ENCODE peak calls at places on chromosomes 5 and 9, in ten cellular contexts. Q is uterus; P is lower lobe of right lung; M is GM23248; N is testis; V is CD4-positive, CD25-positive, alpha-beta regulatory T cell; R is mesendoderm; C is A549; W is stomach; U is SJSA1. X is an unnamed sample. For H3K4me1, the result is how much of the 10 kb centered on the place peaks cover.

GRCh38 chr9:4746278-4746677 is 5.3 kb upstream of the AK3 start:
- DNase-seq in Q (no peak), P (no peak), M (no peak), N (no peak), V (no peak), R (no peak), C (no peak), W (no peak), U (no peak), X (no peak)

GRCh38 chr5:80411589-80412219 is 3.8 kb downstream of the ZFYVE16 start:
- DNase-seq in Q (no peak), P (no peak), M (peak), N (no peak), V (no peak), R (no peak), C (no peak), W (no peak), U (no peak), X (no peak)

GRCh38 chr5:116771466-116772151 is 197.0 kb upstream of the SEMA6A start:
- DNase-seq in Q (no peak), P (no peak), M (no peak), N (no peak), V (no peak), R (no peak), C (no peak), W (no peak), U (peak), X (no peak)

GRCh38 chr5:72511371-72512178 is 4.4 kb upstream of the ZNF366 start:
- DNase-seq in Q (no peak), P (no peak), M (peak), N (no peak), V (no peak), R (no peak), C (no peak), W (no peak), U (peak), X (no peak)

GRCh38 chr9:114240216-114240615 is 82.7 kb upstream of the ORM1 start:
- DNase-seq in Q (no peak), P (no peak), M (no peak), N (no peak), V (no peak), R (no peak), C (no peak), W (no peak), U (no peak), X (no peak)

GRCh38 chr9:126805546-126806262 is 864 bp downstream of the ZBTB43 start:
- DNase-seq in Q (no peak), P (peak), M (peak), N (peak), V (peak), R (peak), C (peak), W (peak), U (peak), X (peak)

GRCh38 chr9:113375057-113376023 is 1.4 kb downstream of the HDHD3 start:
- DNase-seq in Q (no peak), P (no peak), M (peak), N (no peak), V (no peak), R (no peak), C (peak), W (peak), U (no peak), X (no peak)

GRCh38 chr5:164051745-164052144 is 546.3 kb downstream of the MAT2B start:
- DNase-seq in Q (no peak), P (no peak), M (no peak), N (no peak), V (no peak), R (no peak), C (no peak), W (no peak), U (peak), X (no peak)

GRCh38 chr5:93257616-93258015 is 323.4 kb downstream of the NR2F1-AS1 start:
- DNase-seq in Q (no peak), P (no peak), M (peak), N (no peak), V (no peak), R (no peak), C (no peak), W (no peak), U (no peak), X (no peak)

GRCh38 chr5:81010636-81011035 is 50.5 kb downstream of the RASGRF2 start:
- DNase-seq in Q (no peak), P (no peak), M (no peak), N (no peak), V (no peak), R (no peak), C (no peak), W (no peak), U (peak), X (no peak)

GRCh38 chr5:138900281-138900965 is 25.3 kb upstream of the LRRTM2 start:
- DNase-seq in Q (no peak), P (no peak), M (peak), N (no peak), V (no peak), R (no peak), C (no peak), W (no peak), U (peak), X (no peak)

GRCh38 chr5:9339206-9339818 is 206.6 kb downstream of the SEMA5A start:
- DNase-seq in Q (no peak), P (no peak), M (no peak), N (peak), V (no peak), R (peak), C (peak), W (no peak), U (no peak), X (no peak)

GRCh38 chr9:107635137-107635802 is 145.7 kb upstream of the KLF4 start:
- DNase-seq in Q (no peak), P (no peak), M (peak), N (no peak), V (no peak), R (no peak), C (no peak), W (no peak), U (no peak), X (no peak)

GRCh38 chr9:113589890-113590289 is 126.4 kb downstream of the RGS3 start:
- DNase-seq in Q (no peak), P (peak), M (peak), N (no peak), V (no peak), R (peak), C (peak), W (no peak), U (no peak), X (peak)

GRCh38 chr5:42855811-42856210 is 44.1 kb upstream of the SELENOP start:
- DNase-seq in Q (no peak), P (no peak), M (no peak), N (no peak), V (no peak), R (no peak), C (no peak), W (no peak), U (no peak), X (no peak)

GRCh38 chr5:60959156-60959555 is 14.2 kb downstream of the NDUFAF2 start:
- DNase-seq in Q (no peak), P (no peak), M (peak), N (no peak), V (peak), R (no peak), C (peak), W (no peak), U (no peak), X (no peak)

GRCh38 chr9:135065151-135065550 is 22.3 kb upstream of the OLFM1 start:
- DNase-seq in Q (no peak), P (peak), M (no peak), N (peak), V (no peak), R (no peak), C (no peak), W (peak), U (no peak), X (no peak)

GRCh38 chr5:84249918-84250635 is 134.6 kb downstream of the EDIL3 start:
- DNase-seq in Q (no peak), P (no peak), M (peak), N (no peak), V (no peak), R (peak), C (peak), W (no peak), U (peak), X (no peak)

GRCh38 chr5:94785111-94785510 is 166.6 kb downstream of the SLF1 start:
- DNase-seq in Q (no peak), P (no peak), M (peak), N (no peak), V (no peak), R (peak), C (no peak), W (no peak), U (no peak), X (no peak)

GRCh38 chr5:108801776-108802175 is 54.1 kb downstream of the FER start:
- DNase-seq in Q (no peak), P (no peak), M (peak), N (no peak), V (no peak), R (no peak), C (peak), W (no peak), U (peak), X (no peak)

GRCh38 chr9:77472646-77473045 is 175.5 kb downstream of the GNA14 start:
- DNase-seq in Q (no peak), P (no peak), M (no peak), N (no peak), V (no peak), R (no peak), C (no peak), W (no peak), U (no peak), X (no peak)

GRCh38 chr5:1048861-1049838 is 40.5 kb downstream of the NKD2 start:
- DNase-seq in Q (no peak), P (peak), M (no peak), N (no peak), V (no peak), R (no peak), C (no peak), W (no peak), U (no peak), X (no peak)

GRCh38 chr5:9789818-9790217 is 159.7 kb upstream of the TAS2R1 start:
- DNase-seq in Q (no peak), P (no peak), M (no peak), N (no peak), V (no peak), R (no peak), C (no peak), W (no peak), U (no peak), X (no peak)

GRCh38 chr5:79436821-79437220 is 77.1 kb downstream of the HOMER1 start:
- DNase-seq in Q (no peak), P (no peak), M (peak), N (no peak), V (no peak), R (no peak), C (no peak), W (no peak), U (no peak), X (no peak)

GRCh38 chr9:36999728-37000333 is 34.2 kb downstream of the PAX5 start:
- DNase-seq in Q (no peak), P (no peak), M (no peak), N (no peak), V (no peak), R (peak), C (no peak), W (no peak), U (no peak), X (no peak)

GRCh38 chr9:36993933-36994764 is 39.9 kb downstream of the PAX5 start:
- DNase-seq in Q (no peak), P (no peak), M (no peak), N (no peak), V (no peak), R (no peak), C (no peak), W (no peak), U (no peak), X (no peak)

GRCh38 chr9:36995927-36996471 is 38.1 kb downstream of the PAX5 start:
- DNase-seq in Q (no peak), P (no peak), M (peak), N (peak), V (peak), R (peak), C (peak), W (peak), U (peak), X (peak)

GRCh38 chr9:36996677-36997076 is 37.4 kb downstream of the PAX5 start:
- DNase-seq in Q (no peak), P (no peak), M (no peak), N (no peak), V (no peak), R (no peak), C (no peak), W (no peak), U (no peak), X (no peak)

GRCh38 chr9:36997414-36997813 is 36.7 kb downstream of the PAX5 start:
- DNase-seq in Q (no peak), P (no peak), M (peak), N (no peak), V (no peak), R (peak), C (no peak), W (no peak), U (no peak), X (no peak)
- H3K4me1 ChIP-seq in Q (under half), P (under half), M (under half), N (under half), V (under half), R (under half), C (under half), W (under half), U (under half), X (under half)

DNA sequence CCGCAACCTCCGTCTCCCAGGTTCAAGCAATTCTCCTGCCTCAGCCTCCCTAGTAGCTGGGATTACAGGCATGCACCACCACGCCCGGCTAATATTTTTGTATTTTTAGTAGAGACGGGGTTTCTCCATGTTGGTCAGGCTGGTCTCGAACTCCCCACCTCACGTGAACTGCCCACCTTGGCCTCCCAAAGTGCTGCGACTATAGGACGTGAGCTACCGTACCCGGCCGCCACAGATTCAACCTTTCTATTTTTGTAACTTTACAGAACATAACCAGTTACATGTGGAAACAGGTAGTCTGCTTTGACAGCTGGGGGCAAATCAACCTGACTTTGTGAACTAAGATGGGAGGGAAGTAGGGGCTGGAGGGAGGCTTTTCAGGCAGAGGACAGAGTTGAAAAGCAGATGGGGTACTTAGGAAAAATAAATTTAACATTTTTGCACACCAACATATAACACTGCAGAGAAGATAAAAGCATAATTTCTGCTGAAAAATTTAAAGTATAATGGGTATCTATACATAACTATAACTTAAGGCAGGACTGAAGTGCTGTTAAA is 5.2 kb downstream of the RPL37 start:
- DNase-seq in Q (no peak), P (no peak), M (no peak), N (no peak), V (no peak), R (no peak), C (no peak), W (no peak), U (no peak), X (no peak)
- H3K27ac ChIP-seq in Q (no peak), P (no peak), M (no peak), N (no peak), V (no peak), R (no peak), C (no peak), W (no peak), U (no peak), X (no peak)

DNA sequence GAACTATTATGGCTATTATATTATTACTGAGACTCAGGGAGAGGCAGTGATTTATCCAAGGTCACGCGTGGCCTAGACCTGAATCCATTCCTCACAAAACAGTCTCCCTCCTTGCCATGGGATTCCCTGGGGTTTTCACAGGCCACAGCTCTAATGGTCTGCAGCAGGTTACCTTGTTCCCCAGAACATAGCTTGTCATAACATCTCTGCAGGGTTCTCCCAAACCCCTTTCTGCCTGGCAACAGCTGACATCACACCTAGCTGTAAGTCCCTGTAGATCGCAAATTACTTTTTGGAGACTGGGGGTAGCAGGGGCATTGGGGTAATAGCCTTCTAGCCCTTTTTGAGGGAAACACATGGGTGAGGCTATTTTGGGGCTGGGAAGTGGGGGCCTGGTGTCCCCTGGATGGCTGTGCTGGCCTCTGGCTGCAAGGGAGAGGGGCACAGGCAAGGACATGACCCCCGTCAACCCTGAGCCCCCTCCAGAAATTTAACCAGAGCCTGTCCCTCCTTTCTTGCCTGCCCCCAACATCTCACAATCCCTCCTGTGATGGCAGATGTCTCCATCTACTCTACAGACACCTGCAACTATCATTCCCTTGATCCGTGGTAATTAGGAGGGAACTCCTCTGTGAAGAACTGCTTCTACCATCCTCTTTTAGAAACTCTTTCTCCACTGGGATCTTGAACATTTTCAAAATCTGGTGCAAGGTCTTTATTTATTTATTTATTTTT is 1.3 kb downstream of the CD74 start:
- DNase-seq in Q (no peak), P (peak), M (peak), N (peak), V (peak), R (peak), C (no peak), W (peak), U (no peak), X (peak)
- H3K4me3 ChIP-seq in Q (peak), P (peak), M (no peak), N (peak), V (peak), R (no peak), C (no peak), W (peak), U (no peak), X (peak)

GRCh38 chr9:122366074-122366672 is 4.7 kb upstream of the PTGS1 start:
- DNase-seq in Q (no peak), P (no peak), M (no peak), N (no peak), V (no peak), R (no peak), C (no peak), W (no peak), U (no peak), X (no peak)

GRCh38 chr9:122370303-122370702 is 521 bp upstream of the PTGS1 start:
- DNase-seq in Q (no peak), P (peak), M (no peak), N (no peak), V (no peak), R (no peak), C (no peak), W (no peak), U (no peak), X (no peak)

GRCh38 chr9:122368642-122369041 is 2.2 kb upstream of the PTGS1 start:
- DNase-seq in Q (no peak), P (no peak), M (no peak), N (no peak), V (no peak), R (no peak), C (no peak), W (no peak), U (no peak), X (no peak)

GRCh38 chr9:122367065-122367464 is 3.8 kb upstream of the PTGS1 start:
- DNase-seq in Q (no peak), P (no peak), M (no peak), N (no peak), V (no peak), R (no peak), C (no peak), W (no peak), U (no peak), X (no peak)

GRCh38 chr9:122367779-122368460 is 2.9 kb upstream of the PTGS1 start:
- DNase-seq in Q (no peak), P (no peak), M (no peak), N (no peak), V (no peak), R (no peak), C (no peak), W (no peak), U (no peak), X (no peak)
- H3K4me1 ChIP-seq in Q (under half), P (under half), M (under half), N (under half), V (under half), R (under half), C (under half), W (under half), U (under half), X (under half)

DNA sequence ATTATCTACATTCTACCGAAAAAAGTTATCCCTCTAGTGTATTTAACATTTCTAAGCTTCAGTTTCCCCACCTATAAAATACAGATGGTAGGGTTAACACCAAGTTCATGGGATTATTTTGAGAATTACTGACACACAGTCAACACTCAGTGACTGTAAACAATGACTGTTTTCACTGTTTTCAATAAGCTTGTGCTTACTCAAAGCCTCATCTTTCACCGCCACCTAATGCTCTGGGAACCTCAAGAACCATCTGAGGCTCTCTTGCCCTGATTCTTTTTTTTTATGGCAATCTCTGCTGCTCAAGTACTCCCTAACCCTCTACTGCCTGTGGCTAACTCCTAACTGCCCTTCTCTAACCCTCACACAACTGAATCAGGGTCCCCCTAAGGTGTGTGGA is 59.6 kb downstream of the SETX start:
- DNase-seq in Q (no peak), P (no peak), M (no peak), N (no peak), V (no peak), R (no peak), C (no peak), W (no peak), U (no peak), X (no peak)
- H3K27ac ChIP-seq in Q (no peak), P (no peak), M (no peak), N (no peak), V (no peak), R (no peak), C (no peak), W (no peak), U (no peak), X (no peak)

GRCh38 chr5:141634720-141635119 is 1.9 kb downstream of the HDAC3 start:
- DNase-seq in Q (no peak), P (no peak), M (no peak), N (no peak), V (no peak), R (no peak), C (no peak), W (no peak), U (no peak), X (no peak)
- H3K4me3 ChIP-seq in Q (no peak), P (no peak), M (peak), N (no peak), V (peak), R (no peak), C (no peak), W (no peak), U (no peak), X (no peak)